ENCODE peak calls at places on chromosomes 11 and 22, in four cellular contexts. Z, W, A and T are unnamed samples. For H3K27me3, the result is how much of the 10 kb centered on the place peaks cover.

GRCh38 chr22:35352214-35353111 is 28.4 kb upstream of the HMOX1 start:
- DNase-seq in Z (peak), W (no peak), A (peak), T (no peak)

GRCh38 chr22:47328550-47329243 is 566.2 kb downstream of the TBC1D22A start:
- DNase-seq in Z (no peak), W (no peak), A (no peak), T (no peak)

GRCh38 chr11:12125609-12126149 is 15.3 kb downstream of the MICAL2 start:
- DNase-seq in Z (no peak), W (no peak), A (no peak), T (no peak)

GRCh38 chr11:1343391-1344055 is 34.1 kb upstream of the TOLLIP start:
- DNase-seq in Z (no peak), W (no peak), A (peak), T (no peak)

GRCh38 chr11:134332189-134332631 is 422 bp downstream of the GLB1L2 start:
- DNase-seq in Z (peak), W (peak), A (no peak), T (no peak)

GRCh38 chr11:60905551-60906113 is 753 bp downstream of the PRPF19 start:
- DNase-seq in Z (no peak), W (peak), A (no peak), T (no peak)

GRCh38 chr22:17369553-17370035 is 334 bp downstream of the CECR2 start:
- DNase-seq in Z (peak), W (no peak), A (no peak), T (no peak)

GRCh38 chr11:73866095-73866579 is 10.5 kb downstream of the COA4 start:
- DNase-seq in Z (no peak), W (no peak), A (no peak), T (no peak)

GRCh38 chr11:28757725-28758515 is 649.7 kb downstream of the METTL15 start:
- DNase-seq in Z (no peak), W (no peak), A (no peak), T (no peak)

GRCh38 chr11:92048415-92048814 is 176.2 kb upstream of the FAT3 start:
- DNase-seq in Z (no peak), W (no peak), A (no peak), T (no peak)

GRCh38 chr11:21110378-21110777 is 441.0 kb downstream of the NELL1 start:
- DNase-seq in Z (no peak), W (no peak), A (no peak), T (no peak)

GRCh38 chr11:3340025-3340424 is 38.9 kb downstream of the ZNF195 start:
- DNase-seq in Z (no peak), W (no peak), A (no peak), T (no peak)

GRCh38 chr22:27090595-27090994 is 433.2 kb downstream of the MIAT start:
- DNase-seq in Z (no peak), W (no peak), A (no peak), T (no peak)

GRCh38 chr11:60871378-60872061 is 4.2 kb downstream of the ZP1 start:
- DNase-seq in Z (no peak), W (no peak), A (peak), T (no peak)

GRCh38 chr22:50139843-50140415 is 30.6 kb upstream of the PANX2 start:
- DNase-seq in Z (no peak), W (no peak), A (no peak), T (no peak)

GRCh38 chr11:2675540-2675939 is 24.3 kb downstream of the KCNQ1OT1 start:
- DNase-seq in Z (no peak), W (no peak), A (no peak), T (no peak)

GRCh38 chr11:12274558-12275197 is 102.7 kb upstream of the PARVA start:
- DNase-seq in Z (no peak), W (no peak), A (no peak), T (no peak)

GRCh38 chr11:63635762-63636465 is 21.7 kb upstream of the PLAAT3 start:
- DNase-seq in Z (peak), W (peak), A (peak), T (no peak)

GRCh38 chr11:64712430-64713030 is 10.5 kb downstream of the NRXN2 start:
- DNase-seq in Z (no peak), W (no peak), A (no peak), T (no peak)

GRCh38 chr11:19524171-19524671 is 188.4 kb upstream of the NAV2 start:
- DNase-seq in Z (no peak), W (no peak), A (peak), T (no peak)

GRCh38 chr11:92168936-92169335 is 55.7 kb upstream of the FAT3 start:
- DNase-seq in Z (no peak), W (no peak), A (no peak), T (no peak)

GRCh38 chr22:47944941-47945340 is 1182.5 kb downstream of the TBC1D22A start:
- DNase-seq in Z (no peak), W (no peak), A (no peak), T (no peak)

DNA sequence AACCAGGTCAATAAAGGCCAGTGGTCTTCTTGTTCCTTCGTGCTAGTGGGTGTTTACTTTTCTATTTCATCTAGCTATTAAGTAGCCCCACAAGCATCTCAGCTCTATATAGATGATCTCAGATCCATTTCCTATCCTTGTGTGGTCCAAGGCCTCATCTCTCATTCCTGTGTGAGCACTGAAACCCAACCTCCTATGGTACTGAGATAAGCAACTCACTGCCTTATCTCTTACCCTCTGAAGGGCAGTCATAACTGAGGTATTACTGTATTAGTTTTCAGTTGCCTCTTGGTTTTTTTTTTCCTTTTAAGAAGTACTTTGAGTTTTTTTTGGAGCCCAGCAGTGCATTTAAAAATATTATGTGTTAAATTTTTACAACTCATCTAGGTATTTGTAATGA is 28.3 kb downstream of the ACER3 start:
- DNase-seq in Z (no peak), W (no peak), A (no peak), T (no peak)
- TF ChIP-seq POLR2A in Z (no peak), W (no peak), A (no peak), T (no peak)

DNA sequence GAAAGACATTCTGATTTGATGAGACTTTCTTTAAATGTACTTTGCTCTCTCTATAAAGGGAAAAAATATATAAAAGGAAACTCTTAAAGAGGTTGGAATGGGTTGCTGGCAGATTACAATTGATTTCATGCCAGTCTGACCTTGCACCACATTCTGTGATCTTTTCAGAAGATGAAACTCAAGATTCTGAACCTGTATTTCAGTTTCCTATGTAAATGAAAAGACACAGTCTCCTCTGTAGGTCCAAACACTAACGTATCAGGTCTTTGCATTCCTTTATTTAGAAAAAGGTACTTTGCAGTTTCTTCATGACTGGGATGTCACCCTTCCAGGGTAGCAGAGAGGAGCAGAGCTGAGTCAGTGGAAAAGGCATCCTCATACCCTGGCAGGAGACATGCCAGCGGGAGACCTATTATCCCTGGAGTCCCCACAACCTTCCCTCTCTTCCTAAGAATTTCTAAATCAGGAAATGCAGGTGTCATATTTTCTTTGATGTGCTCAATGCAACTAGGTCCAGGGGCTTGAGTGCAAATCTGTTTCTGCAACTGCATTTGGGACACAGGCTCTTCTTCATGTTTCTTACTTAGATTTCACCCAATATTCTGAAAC is 282.6 kb downstream of the CADM1 start:
- DNase-seq in Z (no peak), W (no peak), A (no peak), T (no peak)
- H3K27me3 ChIP-seq in Z (under half), W (under half), A (under half), T (under half)

GRCh38 chr11:10695821-10696220 is 2.3 kb upstream of the IRAG1 start:
- DNase-seq in Z (no peak), W (no peak), A (no peak), T (no peak)

GRCh38 chr11:10694481-10695239 is 1.1 kb upstream of the IRAG1 start:
- DNase-seq in Z (no peak), W (no peak), A (no peak), T (no peak)

GRCh38 chr11:10699072-10699471 is 5.5 kb upstream of the IRAG1 start:
- DNase-seq in Z (no peak), W (no peak), A (no peak), T (no peak)

GRCh38 chr11:10693509-10694071 is at the start of gene IRAG1:
- DNase-seq in Z (peak), W (no peak), A (peak), T (no peak)

DNA sequence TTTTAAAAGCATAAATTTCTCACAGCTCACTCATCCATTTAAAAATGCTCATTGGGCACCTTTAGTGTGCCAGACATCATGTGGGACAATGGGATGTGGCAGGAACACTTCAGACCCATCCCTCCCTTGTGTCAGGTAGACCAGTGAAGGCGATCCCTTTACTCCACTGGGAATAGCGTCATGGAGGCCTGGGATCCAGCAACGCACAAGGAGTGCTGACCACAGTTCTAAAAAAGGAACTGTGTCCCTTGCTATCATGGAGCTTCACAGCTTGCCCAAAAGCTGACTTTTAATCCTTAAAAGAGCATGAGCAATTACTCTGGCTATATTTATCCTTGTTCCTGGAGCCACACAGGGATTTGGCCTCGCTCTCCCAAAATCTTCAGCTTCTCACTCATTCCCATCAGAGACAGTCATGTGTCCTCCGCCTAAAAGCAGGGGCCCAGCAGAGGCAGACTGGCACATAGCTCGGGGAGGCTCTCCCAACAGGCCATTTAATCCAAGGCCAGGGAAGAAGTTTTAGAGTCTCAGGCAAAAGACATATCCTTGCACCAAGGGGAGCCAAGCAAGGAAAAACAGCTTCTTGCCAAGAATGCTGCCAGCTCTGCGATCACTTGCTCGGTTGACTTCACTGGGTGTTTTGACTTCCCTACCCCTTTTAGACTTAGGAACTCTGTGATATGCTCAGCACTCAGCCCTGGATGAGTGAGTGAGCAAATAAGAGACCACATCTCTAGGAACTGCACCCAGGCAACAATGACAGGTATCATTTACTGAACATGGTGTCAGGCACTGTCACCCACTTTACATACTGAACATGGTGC is 3.5 kb upstream of the IRAG1 start:
- DNase-seq in Z (no peak), W (no peak), A (no peak), T (no peak)
- TF ChIP-seq POLR2AphosphoS5 in Z (no peak), W (peak), A (no peak), T (no peak)

GRCh38 chr11:121451982-121452608 is at the start of gene SORL1:
- DNase-seq in Z (peak), W (peak), A (peak), T (peak)
- TF ChIP-seq POLR2A in Z (peak), W (no peak), A (no peak), T (no peak)

GRCh38 chr22:25453058-25453457 is 111.4 kb upstream of the GRK3 start:
- DNase-seq in Z (no peak), W (no peak), A (no peak), T (no peak)
- H3K27me3 ChIP-seq in Z (under half), W (under half), A (under half), T (under half)

GRCh38 chr11:5252280-5253265 is 2.0 kb downstream of the HBG2 start:
- DNase-seq in Z (no peak), W (no peak), A (no peak), T (no peak)
- TF ChIP-seq POLR2AphosphoS5 in Z (no peak), W (no peak), A (no peak), T (no peak)